ENCODE peak calls at places on chromosomes 13 and 19, in nine cellular contexts. T is esophagus muscularis mucosa, I is anterior cingulate cortex, C is NCI-H2171 treated with DMSO at 0.1 percent for 48 hours, J is psoas muscle, E is HFF-Myc, L is tibial nerve, M is T-helper 2 cell, W is fibroblast of lung. B is an unnamed sample.

GRCh38 chr13:106349080-106349841 is 186.2 kb downstream of the EFNB2 start:
- DNase-seq in J (no peak), L (no peak), M (no peak), W (no peak), T (no peak), C (peak), I (no peak), E (no peak), B (no peak)

GRCh38 chr19:16078759-16079707 is 2.7 kb downstream of the TPM4 start:
- DNase-seq in C (peak), E (peak), M (peak), J (peak), I (peak), W (peak), T (peak), L (peak), B (no peak)

GRCh38 chr19:48819366-48819816 is 8.6 kb upstream of the BCAT2 start:
- DNase-seq in L (peak), W (peak), I (peak), C (no peak), M (no peak), T (peak), E (peak), J (peak), B (peak)

GRCh38 chr13:44382635-44383145 is 9.1 kb downstream of the SERP2 start:
- DNase-seq in E (no peak), M (no peak), J (no peak), C (no peak), I (no peak), L (no peak), W (no peak), T (no peak), B (no peak)

GRCh38 chr13:42001580-42001979 is 40.7 kb upstream of the VWA8 start:
- DNase-seq in I (no peak), L (no peak), E (peak), J (no peak), T (peak), M (no peak), W (peak), C (no peak), B (peak)

GRCh38 chr19:8460516-8461298 is 15.9 kb downstream of the HNRNPM start:
- DNase-seq in M (no peak), T (no peak), W (no peak), L (no peak), C (no peak), I (no peak), J (no peak), E (no peak), B (no peak)

GRCh38 chr19:17235618-17236413 is 9.8 kb downstream of the OCEL1 start:
- DNase-seq in E (no peak), T (no peak), L (peak), M (peak), J (peak), I (peak), W (peak), C (peak), B (no peak)

GRCh38 chr13:44407891-44408290 is 34.3 kb downstream of the SERP2 start:
- DNase-seq in E (no peak), W (no peak), M (no peak), J (no peak), L (no peak), I (no peak), C (no peak), T (no peak), B (no peak)

GRCh38 chr13:114009590-114010400 is 35.9 kb upstream of the C13orf46 start:
- DNase-seq in I (no peak), E (no peak), M (no peak), T (no peak), C (no peak), L (no peak), W (no peak), J (peak), B (no peak)

GRCh38 chr19:48123907-48124675 is 13.5 kb upstream of the PLA2G4C start:
- DNase-seq in I (peak), T (no peak), C (no peak), E (peak), J (no peak), M (no peak), L (no peak), W (no peak), B (no peak)

GRCh38 chr19:41353466-41354342 is at the start of gene TGFB1:
- DNase-seq in C (no peak), L (peak), J (peak), E (no peak), W (peak), I (peak), M (peak), T (peak), B (peak)

GRCh38 chr19:49059056-49059455 is 1.5 kb upstream of the CGB7 start:
- DNase-seq in E (no peak), T (no peak), C (no peak), W (no peak), J (no peak), I (no peak), L (no peak), M (no peak), B (no peak)

GRCh38 chr13:29362849-29363604 is 232.5 kb downstream of the SLC7A1 start:
- DNase-seq in E (peak), L (no peak), J (no peak), M (no peak), T (peak), I (peak), W (peak), C (peak), B (no peak)

GRCh38 chr19:33286899-33287298 is 15.4 kb downstream of the CEBPA start:
- DNase-seq in C (no peak), T (no peak), L (no peak), E (no peak), M (no peak), J (no peak), W (no peak), I (no peak), B (no peak)

GRCh38 chr19:13366529-13367143 is 139.6 kb downstream of the CACNA1A start:
- DNase-seq in L (no peak), J (no peak), M (no peak), C (peak), E (peak), I (no peak), W (peak), T (no peak), B (no peak)

GRCh38 chr19:41027273-41027967 is 36.3 kb downstream of the CYP2B6 start:
- DNase-seq in L (no peak), I (no peak), C (no peak), J (no peak), T (peak), M (no peak), W (no peak), E (no peak), B (no peak)

GRCh38 chr19:2055871-2056809 is 5.1 kb upstream of the MKNK2 start:
- DNase-seq in L (no peak), M (no peak), W (peak), C (no peak), E (peak), J (peak), I (no peak), T (no peak), B (no peak)

GRCh38 chr13:49240017-49240416 is 7.7 kb upstream of the CDADC1 start:
- DNase-seq in L (no peak), J (no peak), E (no peak), I (no peak), T (no peak), C (peak), M (peak), W (peak), B (no peak)

GRCh38 chr19:22625266-22626035 is 8.7 kb upstream of the ZNF492 start:
- DNase-seq in L (no peak), J (no peak), E (no peak), I (no peak), M (no peak), T (peak), W (no peak), C (no peak), B (no peak)

GRCh38 chr13:101473458-101473857 is 21.0 kb downstream of the ITGBL1 start:
- DNase-seq in E (no peak), I (peak), C (no peak), T (no peak), L (no peak), W (peak), M (no peak), J (no peak), B (no peak)

GRCh38 chr13:30796833-30797601 is 61.7 kb downstream of the ALOX5AP start:
- DNase-seq in L (no peak), J (no peak), W (no peak), T (no peak), E (no peak), M (no peak), I (no peak), C (peak), B (no peak)

GRCh38 chr19:17090501-17091074 is 15.0 kb downstream of the MYO9B start:
- DNase-seq in J (no peak), T (no peak), E (no peak), W (no peak), C (no peak), I (peak), M (no peak), L (no peak), B (no peak)

GRCh38 chr19:7792286-7792685 is 29.2 kb downstream of the CLEC4M start:
- DNase-seq in L (no peak), I (no peak), T (no peak), M (no peak), E (no peak), C (no peak), W (no peak), J (no peak), B (no peak)

GRCh38 chr13:99256709-99257108 is 1.5 kb downstream of the GPR18 start:
- DNase-seq in M (no peak), I (no peak), T (no peak), W (peak), J (no peak), C (no peak), L (no peak), E (no peak), B (no peak)

GRCh38 chr19:47768604-47769003 is 9.9 kb upstream of the SELENOW start:
- DNase-seq in J (no peak), C (no peak), L (no peak), W (no peak), M (no peak), I (no peak), E (no peak), T (no peak), B (no peak)

GRCh38 chr13:53138369-53139036 is 109.9 kb downstream of the OLFM4 start:
- DNase-seq in I (no peak), T (no peak), M (no peak), L (peak), J (peak), C (peak), E (no peak), W (peak), B (no peak)

GRCh38 chr13:48094404-48094780 is 512 bp downstream of the MED4 start:
- DNase-seq in L (no peak), E (no peak), T (no peak), J (no peak), W (peak), M (no peak), C (peak), I (no peak), B (no peak)

GRCh38 chr13:85806553-85807175 is 7.4 kb upstream of the SLITRK6 start:
- DNase-seq in W (peak), C (peak), M (no peak), L (no peak), T (no peak), E (no peak), J (no peak), I (no peak), B (no peak)

B was measured in omental fat pad.